ENCODE peak calls at places on chromosome 15, in ten cellular contexts. C is IMR-90; W is heart left ventricle; L is CD8-positive, alpha-beta T cell; P is mammary epithelial cell; B is chondrocyte; U is AG04450; H is endothelial cell; G is HFFc6; R is lung. N is an unnamed sample.

GRCh38 chr15:72197460-72198409 is at the start of gene GRAMD2A:
- DNase-seq in C (no peak), P (peak; percentile 80), B (no peak), G (no peak), H (peak; percentile 33), L (no peak), U (no peak), R (peak; percentile 64), W (no peak), N (peak; percentile 29)

GRCh38 chr15:82064824-82065223 is 19.0 kb upstream of the MEX3B start:
- DNase-seq in P (no peak), L (no peak), U (no peak), W (no peak), G (peak; percentile 21), H (no peak), R (no peak), B (no peak), C (peak; percentile 65), N (peak; percentile 47)

GRCh38 chr15:68464451-68465090 is 32.6 kb upstream of the ITGA11 start:
- DNase-seq in C (peak; percentile 35), R (no peak), W (no peak), L (no peak), U (no peak), B (no peak), P (no peak), G (peak; percentile 16), H (no peak), N (peak; percentile 43)

GRCh38 chr15:72222433-72222832 is 8.6 kb downstream of the PKM start:
- DNase-seq in U (no peak), B (no peak), G (no peak), P (peak; percentile 96), C (no peak), R (no peak), H (no peak), W (peak; percentile 72), L (no peak), N (peak; percentile 24)

GRCh38 chr15:76905855-76906254 is 715 bp upstream of the SCAPER start:
- DNase-seq in G (no peak), P (no peak), R (no peak), B (no peak), W (no peak), U (no peak), C (no peak), L (no peak), H (no peak), N (no peak)

GRCh38 chr15:79179108-79179561 is 88.6 kb upstream of the RASGRF1 start:
- DNase-seq in P (peak; percentile 39), B (no peak), W (no peak), H (no peak), U (no peak), G (no peak), C (peak; percentile 55), R (no peak), L (no peak), N (peak; percentile 7)

GRCh38 chr15:65355173-65355982 is 22.4 kb downstream of the IGDCC3 start:
- DNase-seq in C (no peak), L (no peak), R (no peak), P (no peak), B (no peak), U (no peak), G (no peak), W (no peak), H (no peak), N (no peak)

GRCh38 chr15:25437751-25438600 is 848 bp downstream of the UBE3A start:
- DNase-seq in L (peak; percentile 4), G (peak; percentile 13), U (no peak), P (peak; percentile 54), R (peak; percentile 51), C (peak; percentile 40), W (peak; percentile 70), H (peak; percentile 64), B (peak; percentile 87), N (peak; percentile 55)

DNA sequence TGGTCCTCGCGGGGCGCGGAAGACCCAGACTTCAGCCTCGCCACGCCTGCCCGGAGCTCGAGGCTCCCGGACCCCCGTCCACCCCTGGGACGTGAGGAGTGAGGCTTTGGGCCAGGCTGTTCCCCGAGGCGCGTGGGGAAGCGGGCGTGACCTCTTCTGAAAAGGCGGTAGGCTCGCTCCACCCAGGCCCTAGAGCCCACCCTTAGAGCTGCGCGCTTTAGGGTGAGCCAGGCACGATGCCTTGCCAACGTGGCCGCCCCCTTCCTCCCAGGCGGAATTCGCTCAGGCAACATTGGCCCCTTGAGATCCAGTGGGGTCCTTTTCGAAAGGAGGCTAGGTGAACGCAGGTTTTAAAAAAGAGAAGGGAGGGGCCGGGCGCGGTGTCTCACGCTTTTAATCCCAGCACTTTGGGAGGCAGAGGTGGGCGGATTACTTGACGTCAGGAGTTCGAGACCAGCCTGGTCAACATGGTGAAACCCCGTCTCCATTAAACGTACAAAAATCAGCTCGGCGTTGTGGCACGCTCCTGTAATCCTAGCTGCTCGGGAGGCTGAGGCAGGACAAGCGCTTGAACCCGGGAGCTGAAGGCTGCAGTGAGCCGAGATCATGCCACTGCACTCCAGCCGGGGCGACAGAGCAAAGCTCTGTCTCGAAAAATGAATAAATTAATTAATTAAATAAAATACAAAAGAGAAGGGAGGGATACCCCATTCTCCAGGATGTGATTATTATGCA is 896 bp upstream of the RPP25 start:
- DNase-seq in U (no peak), W (peak; percentile 70), G (no peak), P (no peak), H (peak; percentile 51), L (no peak), C (no peak), B (no peak), R (peak; percentile 50), N (no peak)
- TF ChIP-seq CTCF in U (no peak), W (no peak), G (no peak), P (no peak), H (no peak), L (no peak), C (no peak), B (no peak), R (no peak), N (no peak)

GRCh38 chr15:66603301-66604179 is 37.7 kb upstream of the LCTL start:
- DNase-seq in B (no peak), C (peak; percentile 62), H (peak; percentile 84), R (peak; percentile 64), L (peak; percentile 23), W (peak; percentile 65), U (peak; percentile 39), G (peak; percentile 20), P (peak; percentile 17), N (peak; percentile 76)
- TF ChIP-seq CTCF in B (peak; percentile 95), C (peak; percentile 93), H (peak; percentile 94), R (peak; percentile 74), L (peak; percentile 79), W (peak; percentile 82), U (peak; percentile 88), G (peak; percentile 95), P (peak; percentile 85), N (peak; percentile 88)

GRCh38 chr15:26665950-26666921 is 106.6 kb downstream of the GABRB3 start:
- DNase-seq in C (no peak), G (no peak), B (no peak), P (no peak), H (peak; percentile 25), W (no peak), U (no peak), L (no peak), R (no peak), N (no peak)
- TF ChIP-seq CTCF in C (no peak), G (no peak), B (no peak), P (no peak), H (no peak), W (no peak), U (no peak), L (no peak), R (no peak), N (no peak)

GRCh38 chr15:89630974-89631901 is 24.0 kb downstream of the KIF7 start:
- DNase-seq in G (no peak), R (no peak), U (no peak), W (no peak), H (no peak), P (no peak), C (no peak), L (no peak), B (peak; percentile 87), N (no peak)

GRCh38 chr15:89630260-89630659 is 25.0 kb downstream of the KIF7 start:
- DNase-seq in C (no peak), U (no peak), R (no peak), G (no peak), W (no peak), B (peak; percentile 74), H (no peak), L (no peak), P (no peak), N (no peak)

GRCh38 chr15:89632563-89633430 is 22.5 kb downstream of the KIF7 start:
- DNase-seq in U (no peak), H (no peak), G (no peak), P (no peak), W (no peak), B (peak; percentile 58), C (no peak), L (no peak), R (no peak), N (no peak)

GRCh38 chr15:89631902-89632264 is 23.4 kb downstream of the KIF7 start:
- DNase-seq in G (no peak), B (peak; percentile 52), P (no peak), W (no peak), U (no peak), H (no peak), L (no peak), R (no peak), C (no peak), N (no peak)

DNA sequence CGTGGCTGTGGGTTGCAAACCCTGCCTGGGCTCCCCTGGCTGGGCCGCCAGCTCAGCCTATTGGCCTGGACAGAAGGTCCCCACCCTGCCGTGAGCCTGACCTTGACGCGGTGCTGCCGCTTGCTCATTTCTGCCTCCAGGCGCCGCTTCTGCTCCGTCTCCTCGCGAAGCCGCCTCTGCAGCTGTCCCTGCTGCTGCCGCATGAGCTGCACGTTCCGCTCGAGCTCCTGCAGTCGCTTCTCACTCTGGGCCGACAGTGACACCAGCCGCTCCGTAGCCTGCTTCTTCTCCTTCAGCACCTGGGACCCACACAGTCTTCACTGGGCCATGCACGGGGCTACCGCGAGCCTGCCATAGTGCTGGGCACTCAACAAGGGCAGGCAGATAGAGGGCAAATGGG is 21.7 kb downstream of the KIF7 start:
- DNase-seq in L (no peak), H (no peak), R (no peak), G (no peak), B (peak; percentile 81), U (no peak), P (no peak), C (no peak), W (no peak), N (no peak)
- TF ChIP-seq CTCF in L (no peak), H (no peak), R (no peak), G (no peak), B (no peak), U (no peak), P (no peak), C (no peak), W (no peak), N (no peak)

GRCh38 chr15:88258021-88258641 is 1.6 kb upstream of the NTRK3 start:
- DNase-seq in G (no peak), P (no peak), H (peak; percentile 71), W (peak; percentile 66), B (no peak), L (no peak), R (no peak), C (no peak), U (no peak), N (peak; percentile 8)
- TF ChIP-seq CTCF in G (peak; percentile 45), P (peak; percentile 34), H (peak; percentile 73), W (peak; percentile 39), B (peak; percentile 52), L (no peak), R (no peak), C (no peak), U (peak; percentile 10), N (peak; percentile 40)

GRCh38 chr15:37793851-37794250 is 140.6 kb upstream of the TMCO5A start:
- DNase-seq in W (no peak), C (no peak), B (no peak), R (no peak), P (no peak), H (peak; percentile 19), L (no peak), U (no peak), G (no peak), N (peak; percentile 22)
- TF ChIP-seq CTCF in W (no peak), C (peak; percentile 16), B (peak; percentile 44), R (no peak), P (peak; percentile 14), H (peak; percentile 20), L (no peak), U (peak; percentile 42), G (peak; percentile 60), N (peak; percentile 34)